ENCODE peak calls at places on chromosome 5, in eight cellular contexts. H, U, V, F, E, A, L and M are unnamed samples.

GRCh38 chr5:54009828-54010227 is 300.5 kb downstream of the ARL15 start:
- DNase-seq in H (no peak), A (no peak), L (no peak), V (no peak), U (no peak), E (no peak), F (no peak), M (no peak)

GRCh38 chr5:112574566-112574965 is 155.5 kb upstream of the EPB41L4A start:
- DNase-seq in V (no peak), L (no peak), A (no peak), F (no peak), H (no peak), U (no peak), E (no peak), M (no peak)

GRCh38 chr5:68216737-68217231 is 1.2 kb downstream of the PIK3R1 start:
- DNase-seq in L (no peak), E (no peak), H (no peak), F (no peak), A (peak), U (no peak), V (no peak), M (no peak)

GRCh38 chr5:11310158-11310557 is 549.1 kb upstream of the DAP start:
- DNase-seq in L (no peak), E (no peak), U (no peak), V (no peak), H (no peak), F (no peak), A (no peak), M (no peak)

GRCh38 chr5:149333711-149334443 is 11.4 kb upstream of the GRPEL2 start:
- DNase-seq in U (no peak), V (no peak), H (no peak), F (no peak), L (no peak), E (no peak), A (no peak), M (no peak)

GRCh38 chr5:142894749-142895148 is 124.6 kb downstream of the ARHGAP26 start:
- DNase-seq in L (no peak), H (no peak), F (no peak), U (no peak), A (peak), V (no peak), E (no peak), M (no peak)

GRCh38 chr5:126917918-126918623 is 112.3 kb downstream of the MARCHF3 start:
- DNase-seq in V (no peak), A (no peak), L (no peak), U (no peak), E (no peak), F (no peak), H (peak), M (no peak)

GRCh38 chr5:41815261-41815660 is 55.0 kb downstream of the OXCT1 start:
- DNase-seq in A (no peak), E (no peak), H (no peak), U (no peak), L (no peak), V (no peak), F (no peak), M (no peak)

GRCh38 chr5:170221319-170221718 is 11.5 kb upstream of the C5orf58 start:
- DNase-seq in L (no peak), H (no peak), A (no peak), F (no peak), V (no peak), U (no peak), E (peak), M (no peak)

GRCh38 chr5:124871299-124871698 is 124.9 kb upstream of the ZNF608 start:
- DNase-seq in L (no peak), F (no peak), A (no peak), V (no peak), U (no peak), E (no peak), H (no peak), M (no peak)

GRCh38 chr5:160621503-160621902 is 199.8 kb downstream of the PTTG1 start:
- DNase-seq in L (no peak), V (no peak), E (no peak), H (no peak), F (no peak), A (no peak), U (no peak), M (no peak)

GRCh38 chr5:141149812-141150211 is at the start of gene PCDHB6:
- DNase-seq in U (no peak), E (no peak), A (no peak), V (no peak), L (no peak), H (no peak), F (no peak), M (no peak)

GRCh38 chr5:40832345-40832744 is 2.7 kb downstream of the RPL37 start:
- DNase-seq in V (no peak), H (no peak), F (no peak), U (no peak), E (no peak), A (no peak), L (no peak), M (no peak)

GRCh38 chr5:72559866-72560766 is 52.9 kb upstream of the ZNF366 start:
- DNase-seq in F (no peak), A (no peak), H (no peak), U (no peak), L (no peak), E (peak), V (no peak), M (no peak)

GRCh38 chr5:160922311-160922710 is 70.3 kb upstream of the ATP10B start:
- DNase-seq in U (no peak), E (no peak), A (no peak), F (no peak), V (no peak), L (no peak), H (no peak), M (no peak)

GRCh38 chr5:93579561-93580386 is 1.2 kb downstream of the NR2F1-AS1 start:
- DNase-seq in F (no peak), L (peak), H (no peak), E (no peak), A (peak), V (no peak), U (peak), M (no peak)

GRCh38 chr5:157172408-157172807 is 6.3 kb upstream of the GARIN3 start:
- DNase-seq in E (no peak), L (peak), F (no peak), V (no peak), H (no peak), A (no peak), U (no peak), M (no peak)

GRCh38 chr5:167754501-167754941 is 536.9 kb upstream of the WWC1 start:
- DNase-seq in L (no peak), V (no peak), E (no peak), F (no peak), A (no peak), H (peak), U (no peak), M (no peak)

GRCh38 chr5:174617910-174618309 is 106.5 kb upstream of the MSX2 start:
- DNase-seq in U (no peak), L (no peak), V (no peak), H (no peak), F (no peak), E (no peak), A (no peak), M (no peak)

GRCh38 chr5:10286552-10287227 is 21.0 kb downstream of the CMBL start:
- DNase-seq in A (no peak), U (no peak), F (no peak), E (no peak), L (no peak), H (no peak), V (no peak), M (no peak)

GRCh38 chr5:104186100-104186499 is 623.5 kb upstream of the NUDT12 start:
- DNase-seq in A (no peak), E (no peak), H (no peak), V (no peak), F (no peak), L (no peak), U (no peak), M (no peak)

GRCh38 chr5:142542906-142543305 is 143.0 kb downstream of the FGF1 start:
- DNase-seq in U (no peak), L (no peak), A (no peak), E (no peak), V (no peak), F (no peak), H (no peak), M (no peak)

GRCh38 chr5:55600536-55601208 is 65.9 kb upstream of the PLPP1 start:
- DNase-seq in L (no peak), U (no peak), V (no peak), H (no peak), F (no peak), E (no peak), A (no peak), M (no peak)

GRCh38 chr5:72661405-72661804 is 154.2 kb upstream of the ZNF366 start:
- DNase-seq in V (no peak), H (peak), F (no peak), L (no peak), A (peak), E (peak), U (no peak), M (no peak)

GRCh38 chr5:54942064-54942778 is 43.2 kb downstream of the ESM1 start:
- DNase-seq in A (no peak), E (no peak), F (no peak), U (no peak), H (no peak), V (no peak), L (no peak), M (no peak)

GRCh38 chr5:1965860-1966396 is 83.2 kb upstream of the IRX4 start:
- DNase-seq in E (no peak), F (no peak), H (no peak), A (no peak), L (no peak), U (no peak), V (no peak), M (no peak)

GRCh38 chr5:135703026-135703550 is 124.3 kb upstream of the CXCL14 start:
- DNase-seq in E (no peak), V (no peak), H (no peak), U (no peak), L (no peak), F (no peak), A (no peak), M (no peak)

GRCh38 chr5:31280210-31280609 is 86.7 kb downstream of the CDH6 start:
- DNase-seq in H (no peak), U (no peak), F (no peak), V (no peak), A (no peak), L (no peak), E (no peak), M (no peak)

GRCh38 chr5:173974688-173975239 is 14.2 kb upstream of the C5orf47 start:
- DNase-seq in U (no peak), F (no peak), E (no peak), L (no peak), A (no peak), V (peak), H (no peak), M (no peak)

GRCh38 chr5:96433066-96433447 is at the start of gene PCSK1:
- DNase-seq in H (no peak), A (no peak), V (no peak), F (no peak), U (no peak), E (no peak), L (no peak), M (no peak)

GRCh38 chr5:41637869-41638268 is 127.5 kb upstream of the PLCXD3 start:
- DNase-seq in L (no peak), A (no peak), V (no peak), H (no peak), E (no peak), U (no peak), F (no peak), M (no peak)